ENCODE peak calls at places on chromosomes 11 and 22, in seven cellular contexts. D, J, A, F, U, X and P are unnamed samples.

GRCh38 chr11:7635137-7635536 is 38.2 kb downstream of the CYB5R2 start:
- DNase-seq in D (no peak), J (no peak), A (no peak), F (no peak), U (no peak), X (no peak), P (no peak)

GRCh38 chr11:119368121-119369034 is 13.1 kb downstream of the USP2 start:
- DNase-seq in D (no peak), J (peak), A (no peak), F (peak), U (no peak), X (no peak), P (no peak)

GRCh38 chr22:48581821-48582469 is 1245.7 kb downstream of the BRD1 start:
- DNase-seq in D (no peak), J (no peak), A (no peak), F (no peak), U (no peak), X (no peak), P (no peak)

GRCh38 chr11:100757636-100758035 is 70.5 kb downstream of the ARHGAP42 start:
- DNase-seq in D (no peak), J (no peak), A (no peak), F (no peak), U (no peak), X (no peak), P (no peak)

GRCh38 chr11:2440646-2441045 is 3.7 kb downstream of the TRPM5 start:
- DNase-seq in D (no peak), J (no peak), A (no peak), F (no peak), U (no peak), X (no peak), P (no peak)

GRCh38 chr22:18110944-18111758 is 542 bp downstream of the TUBA8 start:
- DNase-seq in D (no peak), J (no peak), A (no peak), F (no peak), U (no peak), X (no peak), P (no peak)

GRCh38 chr11:108218912-108219783 is 3.3 kb downstream of the NPAT start:
- DNase-seq in D (no peak), J (no peak), A (no peak), F (no peak), U (no peak), X (no peak), P (no peak)

GRCh38 chr11:63761870-63762661 is 6.5 kb downstream of the ZFTA start:
- DNase-seq in D (no peak), J (peak), A (no peak), F (peak), U (no peak), X (no peak), P (peak)

GRCh38 chr11:1875093-1875785 is 16.5 kb downstream of the PRR33 start:
- DNase-seq in D (no peak), J (no peak), A (no peak), F (peak), U (no peak), X (no peak), P (no peak)

GRCh38 chr22:17366830-17367229 is 2.4 kb upstream of the CECR2 start:
- DNase-seq in D (no peak), J (peak), A (no peak), F (peak), U (no peak), X (peak), P (no peak)

GRCh38 chr11:1302041-1302460 is 7.4 kb downstream of the TOLLIP start:
- DNase-seq in D (no peak), J (no peak), A (peak), F (peak), U (no peak), X (no peak), P (no peak)

GRCh38 chr11:3003396-3004231 is 11.5 kb upstream of the NAP1L4 start:
- DNase-seq in D (no peak), J (no peak), A (peak), F (peak), U (no peak), X (no peak), P (no peak)

GRCh38 chr11:133311230-133311629 is 221.1 kb downstream of the OPCML start:
- DNase-seq in D (no peak), J (no peak), A (no peak), F (no peak), U (no peak), X (no peak), P (no peak)

GRCh38 chr11:8080674-8081590 is at the start of gene TUB:
- DNase-seq in D (no peak), J (peak), A (no peak), F (no peak), U (no peak), X (no peak), P (no peak)

GRCh38 chr11:17386331-17387084 is 2.0 kb downstream of the KCNJ11 start:
- DNase-seq in D (no peak), J (no peak), A (peak), F (no peak), U (no peak), X (peak), P (peak)

GRCh38 chr11:117584056-117584830 is 212.8 kb downstream of the DSCAML1 start:
- DNase-seq in D (no peak), J (no peak), A (peak), F (peak), U (no peak), X (no peak), P (peak)

GRCh38 chr11:110908401-110909106 is 196.3 kb upstream of the ARHGAP20 start:
- DNase-seq in D (no peak), J (no peak), A (no peak), F (no peak), U (no peak), X (no peak), P (no peak)

GRCh38 chr11:92978226-92979111 is 9.0 kb downstream of the MTNR1B start:
- DNase-seq in D (no peak), J (no peak), A (no peak), F (no peak), U (no peak), X (no peak), P (no peak)

GRCh38 chr22:38614331-38615122 is 41.7 kb downstream of the FAM227A start:
- DNase-seq in D (no peak), J (no peak), A (no peak), F (no peak), U (no peak), X (no peak), P (no peak)

GRCh38 chr11:23455291-23455864 is 595.1 kb upstream of the CCDC179 start:
- DNase-seq in D (no peak), J (no peak), A (no peak), F (no peak), U (no peak), X (no peak), P (no peak)

GRCh38 chr11:5258543-5259262 is 4.1 kb upstream of the HBG2 start:
- DNase-seq in D (no peak), J (no peak), A (no peak), F (no peak), U (no peak), X (no peak), P (no peak)

GRCh38 chr22:22704156-22704946 is 59.9 kb downstream of the GGTLC2 start:
- DNase-seq in D (no peak), J (no peak), A (no peak), F (no peak), U (no peak), X (no peak), P (no peak)

GRCh38 chr22:46073683-46074504 is 76.4 kb upstream of the PPARA start:
- DNase-seq in D (no peak), J (peak), A (peak), F (peak), U (peak), X (no peak), P (no peak)

GRCh38 chr22:46075764-46076531 is 74.4 kb upstream of the PPARA start:
- DNase-seq in D (no peak), J (no peak), A (peak), F (peak), U (peak), X (no peak), P (no peak)

GRCh38 chr22:46076651-46077339 is 73.5 kb upstream of the PPARA start:
- DNase-seq in D (no peak), J (no peak), A (peak), F (peak), U (peak), X (no peak), P (no peak)

GRCh38 chr22:46072981-46073682 is 77.2 kb upstream of the PPARA start:
- DNase-seq in D (no peak), J (no peak), A (peak), F (peak), U (peak), X (no peak), P (no peak)

DNA sequence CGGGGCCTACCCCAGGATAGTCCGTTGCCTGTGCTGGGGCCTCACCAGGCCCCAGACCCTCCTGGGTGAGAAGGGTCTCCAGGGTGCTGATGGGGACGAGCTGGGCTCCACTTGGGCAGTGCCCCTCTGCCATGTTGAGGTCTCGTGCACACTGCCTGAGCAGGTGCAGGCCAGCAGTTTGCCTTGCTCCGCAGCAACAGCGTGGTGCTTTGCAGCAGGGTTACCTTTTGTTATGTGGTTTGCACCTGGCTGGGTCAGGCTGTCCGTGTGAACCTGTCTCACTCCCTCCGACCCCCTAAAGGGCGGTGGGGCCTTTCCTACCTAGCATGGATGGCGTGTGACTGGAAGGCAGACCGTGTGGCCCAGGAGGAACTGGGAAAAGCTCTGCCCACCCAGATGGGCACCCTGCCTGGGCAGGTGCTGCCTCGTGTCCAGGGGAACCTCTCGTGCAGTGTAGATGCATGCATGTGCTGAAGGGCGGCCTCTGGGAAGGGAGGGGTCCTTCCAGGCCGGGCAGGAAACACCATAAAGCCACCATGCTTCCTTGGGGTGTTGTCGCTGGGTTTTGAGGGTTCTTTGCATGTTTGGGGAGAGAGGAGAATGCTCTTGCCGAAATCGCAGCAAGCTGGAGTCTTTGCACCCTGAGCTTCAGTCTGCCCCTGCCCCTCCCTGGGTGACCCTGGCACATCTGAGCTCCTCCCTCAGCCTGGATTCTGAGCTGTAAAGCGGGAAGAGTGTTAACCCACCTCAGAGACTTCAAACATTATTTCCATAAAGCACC is 75.4 kb upstream of the PPARA start:
- DNase-seq in D (no peak), J (no peak), A (peak), F (peak), U (peak), X (no peak), P (no peak)
- TF ChIP-seq POLR2A in D (no peak), J (no peak), A (no peak), F (no peak), U (no peak), X (no peak), P (no peak)

DNA sequence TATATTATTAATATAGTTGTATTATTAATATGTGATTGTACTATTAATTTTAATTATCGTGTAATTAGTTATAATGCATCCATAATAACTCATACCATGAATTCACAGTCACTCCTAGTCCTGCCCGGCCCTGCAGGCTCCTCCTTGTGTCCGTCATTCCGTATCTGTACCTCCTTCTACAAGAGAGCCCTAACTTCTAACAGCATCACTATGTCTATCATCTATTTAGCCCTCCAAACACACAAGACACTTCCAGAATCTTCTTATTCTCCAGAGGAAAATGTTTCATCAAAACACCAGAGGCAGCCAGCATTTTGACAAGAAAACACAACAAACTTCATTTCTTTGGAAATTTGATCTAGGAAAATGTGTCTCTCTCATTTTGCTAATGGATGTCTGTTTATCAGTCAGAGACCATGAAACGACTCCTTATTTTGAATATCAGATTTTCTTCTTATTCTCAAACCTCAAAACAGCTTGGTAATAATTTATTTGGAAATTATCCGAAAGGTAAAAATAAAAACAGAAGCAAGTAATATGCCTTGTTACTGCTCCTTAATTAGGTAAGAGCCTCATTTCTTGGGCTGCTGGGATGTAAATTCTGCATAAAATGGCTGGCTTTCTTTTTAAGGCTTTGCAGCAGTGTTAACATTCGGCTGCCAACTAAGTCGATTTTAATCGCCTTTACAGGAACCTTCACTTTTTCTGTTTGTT is 23.1 kb upstream of the SEPTIN5 start:
- DNase-seq in D (no peak), J (no peak), A (peak), F (no peak), U (no peak), X (no peak), P (no peak)
- TF ChIP-seq POLR2A in D (no peak), J (no peak), A (no peak), F (no peak), U (no peak), X (no peak), P (no peak)

GRCh38 chr22:50074056-50074455 is 11.2 kb downstream of the MLC1 start:
- DNase-seq in D (no peak), J (no peak), A (no peak), F (no peak), U (no peak), X (no peak), P (no peak)
- TF ChIP-seq POLR2A in D (no peak), J (no peak), A (no peak), F (no peak), U (no peak), X (no peak), P (no peak)

DNA sequence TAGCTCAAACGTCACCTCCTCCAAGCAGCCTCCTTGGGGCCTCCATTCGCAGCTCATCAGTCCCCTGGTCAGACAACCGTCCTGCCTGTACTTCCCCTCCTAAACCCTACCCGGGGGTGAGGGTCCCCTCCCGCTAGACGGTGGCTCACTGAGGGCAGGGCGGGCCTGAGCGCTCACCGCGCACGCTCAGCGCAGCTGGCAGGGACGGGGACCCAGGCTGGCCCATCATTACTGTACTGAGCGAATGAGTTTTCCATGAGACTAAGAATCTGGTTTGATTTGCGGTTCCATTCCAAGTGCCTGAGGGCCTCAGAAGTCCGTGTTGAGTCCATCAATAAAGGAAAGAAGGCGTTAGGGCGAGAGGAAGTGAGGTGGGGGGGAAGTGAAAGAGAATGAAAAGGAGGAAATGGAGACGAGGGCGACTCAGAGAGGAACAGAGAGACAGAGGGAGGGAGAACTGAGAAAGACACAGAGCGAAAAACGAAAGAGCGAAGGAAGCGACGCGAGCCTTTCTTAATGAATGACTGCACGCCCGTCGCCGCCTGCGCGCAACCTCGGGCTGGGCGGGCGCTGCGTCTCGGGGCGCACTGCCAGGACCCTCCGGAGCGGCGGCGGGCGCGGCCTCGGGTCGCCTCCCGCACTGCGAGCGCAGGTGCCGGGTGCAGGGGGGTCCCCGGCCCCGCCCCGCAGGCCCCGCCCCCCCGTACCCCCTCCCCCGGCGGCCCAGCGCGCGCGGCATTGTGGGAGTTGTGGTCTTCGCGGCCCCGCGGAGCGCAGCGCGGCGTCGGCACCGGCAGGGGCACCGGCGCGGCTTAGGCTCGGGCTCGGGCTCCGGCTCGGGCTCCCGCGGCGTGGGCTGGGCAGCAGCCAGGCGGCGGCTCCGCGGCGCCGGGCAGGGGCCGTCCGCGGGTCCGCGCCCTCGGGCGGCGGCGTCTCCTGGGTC is at the start of gene ASPHD2:
- DNase-seq in D (peak), J (peak), A (no peak), F (peak), U (no peak), X (no peak), P (peak)
- TF ChIP-seq POLR2A in D (no peak), J (no peak), A (no peak), F (no peak), U (no peak), X (peak), P (peak)

DNA sequence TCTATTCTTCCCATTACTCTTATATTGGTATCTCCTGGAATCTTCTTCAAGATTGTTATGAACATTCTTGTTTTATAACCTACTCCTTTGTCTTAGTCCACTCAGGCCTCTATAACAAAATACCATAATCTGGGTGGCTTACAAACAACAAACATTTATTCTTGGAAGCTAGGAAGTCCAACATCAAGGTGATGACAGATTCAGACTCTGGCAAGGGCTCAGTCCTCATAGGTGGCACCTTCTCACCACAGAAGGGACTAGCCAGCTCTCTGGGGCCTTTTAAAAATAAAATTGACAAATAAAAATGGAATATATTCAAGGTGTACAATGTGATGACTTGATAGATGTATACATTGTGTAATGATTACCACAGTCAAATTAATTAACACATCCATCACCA is 19.8 kb downstream of the DNHD1 start:
- DNase-seq in D (no peak), J (no peak), A (no peak), F (no peak), U (no peak), X (no peak), P (no peak)
- TF ChIP-seq POLR2A in D (no peak), J (no peak), A (no peak), F (no peak), U (no peak), X (no peak), P (no peak)